ENCODE peak calls at places on chromosomes 12 and 14, in nine cellular contexts. N, M, U, Q, D, L, F, P and C are unnamed samples.

GRCh38 chr14:33307691-33308369 is 369.2 kb downstream of the NPAS3 start:
- DNase-seq in N (no peak), P (no peak), F (peak), U (no peak), Q (no peak), M (peak), L (no peak), D (peak), C (no peak)

GRCh38 chr12:70983692-70984091 is 63.2 kb upstream of the PTPRR start:
- DNase-seq in D (no peak), L (no peak), U (no peak), F (no peak), N (no peak), P (no peak), M (no peak), Q (no peak), C (no peak)

GRCh38 chr14:67982711-67983608 is 163.4 kb downstream of the RAD51B start:
- DNase-seq in N (no peak), U (no peak), M (no peak), L (no peak), Q (no peak), D (no peak), F (no peak), P (no peak), C (no peak)

GRCh38 chr12:56929780-56930179 is 4.4 kb downstream of the SDR9C7 start:
- DNase-seq in U (no peak), M (no peak), P (no peak), L (no peak), N (no peak), D (no peak), F (no peak), Q (no peak), C (no peak)

GRCh38 chr12:21607701-21608100 is 3.1 kb upstream of the GYS2 start:
- DNase-seq in Q (no peak), M (no peak), N (no peak), P (no peak), D (no peak), L (no peak), F (no peak), U (no peak), C (no peak)

GRCh38 chr12:7966558-7966957 is 30.6 kb upstream of the SLC2A3 start:
- DNase-seq in P (no peak), N (no peak), Q (no peak), U (no peak), M (no peak), L (no peak), D (no peak), F (no peak), C (no peak)

GRCh38 chr12:55885113-55885512 is 42.4 kb upstream of the MMP19 start:
- DNase-seq in L (no peak), Q (no peak), F (no peak), M (no peak), P (no peak), D (no peak), N (no peak), U (no peak), C (no peak)

GRCh38 chr12:95385246-95385645 is 88.7 kb upstream of the METAP2 start:
- DNase-seq in L (no peak), U (peak), M (peak), N (peak), P (no peak), F (peak), Q (no peak), D (peak), C (no peak)

GRCh38 chr14:55645148-55645547 is 65.1 kb downstream of the KTN1 start:
- DNase-seq in N (no peak), P (no peak), Q (no peak), D (no peak), L (no peak), U (no peak), F (no peak), M (no peak), C (no peak)

GRCh38 chr14:50603565-50603964 is 43.6 kb downstream of the ATL1 start:
- DNase-seq in N (no peak), U (no peak), P (no peak), Q (no peak), M (no peak), L (no peak), F (no peak), D (no peak), C (no peak)

GRCh38 chr14:50924236-50924635 is 20.0 kb downstream of the PYGL start:
- DNase-seq in M (no peak), F (no peak), L (no peak), N (no peak), D (no peak), Q (no peak), P (no peak), U (no peak), C (no peak)

GRCh38 chr12:117854339-117855012 is 114.3 kb downstream of the KSR2 start:
- DNase-seq in N (peak), L (no peak), P (no peak), Q (peak), F (no peak), M (no peak), U (no peak), D (peak), C (peak)

GRCh38 chr12:130916251-130916911 is 37.3 kb upstream of the ADGRD1 start:
- DNase-seq in D (peak), F (peak), P (no peak), N (no peak), M (peak), U (peak), Q (peak), L (no peak), C (peak)

GRCh38 chr14:37122288-37122687 is 50.1 kb downstream of the SLC25A21 start:
- DNase-seq in M (no peak), F (no peak), D (no peak), P (no peak), L (no peak), N (no peak), Q (no peak), U (no peak), C (no peak)

GRCh38 chr14:40240456-40240855 is 808.2 kb upstream of the FBXO33 start:
- DNase-seq in M (no peak), L (no peak), F (no peak), P (no peak), N (no peak), U (no peak), D (no peak), Q (no peak), C (no peak)

GRCh38 chr12:19970116-19970515 is 398.2 kb upstream of the PDE3A start:
- DNase-seq in U (no peak), M (no peak), Q (no peak), P (no peak), F (no peak), L (no peak), N (no peak), D (no peak), C (no peak)
- H3K27ac ChIP-seq in U (no peak), M (no peak), Q (no peak), P (no peak), F (no peak), L (no peak), N (no peak), D (no peak), C (no peak)

DNA sequence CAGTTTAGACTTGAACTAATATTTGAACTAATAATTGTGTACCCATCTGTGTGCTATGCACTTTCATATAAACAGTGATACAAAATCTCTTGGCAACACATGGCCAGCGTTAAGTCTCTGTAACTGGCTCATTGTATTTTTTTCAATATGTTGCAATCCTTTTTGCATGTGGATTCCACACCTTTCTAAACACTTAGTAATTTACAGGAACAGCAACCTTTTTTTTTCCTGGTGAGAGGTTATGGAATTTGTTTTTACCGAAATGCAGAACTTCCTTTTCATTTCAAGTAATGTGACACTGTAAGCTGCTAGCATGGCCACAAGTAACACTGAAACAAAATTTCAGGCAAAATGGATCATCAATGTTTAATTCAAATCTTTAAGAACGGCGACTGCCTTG is 45.4 kb upstream of the EPS8 start:
- DNase-seq in U (no peak), N (no peak), M (no peak), F (no peak), L (no peak), P (no peak), Q (no peak), D (no peak), C (no peak)
- TF ChIP-seq CTCF in U (no peak), N (no peak), M (no peak), F (no peak), L (no peak), P (no peak), Q (no peak), D (no peak), C (no peak)

DNA sequence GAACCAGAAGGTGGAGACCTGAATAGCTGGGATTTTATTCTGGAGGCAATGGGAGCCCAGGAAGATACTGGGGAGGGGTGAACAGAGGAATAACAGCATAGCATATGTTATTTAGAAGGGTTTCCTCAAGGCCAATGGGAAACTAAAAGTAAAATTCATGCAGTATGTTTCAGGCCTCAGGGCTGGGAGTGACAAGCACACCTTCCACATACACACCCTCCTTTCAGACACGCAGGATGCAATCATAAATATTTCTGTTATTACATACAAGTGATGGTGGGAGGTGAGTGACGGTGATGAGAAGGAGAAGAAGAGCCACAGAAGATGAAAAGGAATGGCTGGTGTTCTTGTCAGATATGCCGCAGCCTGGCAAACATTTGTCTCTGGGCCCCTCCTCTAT is 106.1 kb upstream of the FLRT2 start:
- DNase-seq in L (no peak), P (no peak), F (no peak), N (no peak), M (no peak), U (no peak), D (no peak), Q (no peak), C (no peak)
- H3K27ac ChIP-seq in L (no peak), P (no peak), F (no peak), N (no peak), M (no peak), U (no peak), D (no peak), Q (no peak), C (no peak)

GRCh38 chr14:83217492-83217891 is 1683.8 kb upstream of the SEL1L start:
- DNase-seq in U (no peak), L (no peak), F (no peak), N (no peak), P (peak), M (no peak), Q (no peak), D (no peak), C (no peak)
- TF ChIP-seq CTCF in U (no peak), L (no peak), F (no peak), N (no peak), P (no peak), M (no peak), Q (no peak), D (no peak), C (no peak)

DNA sequence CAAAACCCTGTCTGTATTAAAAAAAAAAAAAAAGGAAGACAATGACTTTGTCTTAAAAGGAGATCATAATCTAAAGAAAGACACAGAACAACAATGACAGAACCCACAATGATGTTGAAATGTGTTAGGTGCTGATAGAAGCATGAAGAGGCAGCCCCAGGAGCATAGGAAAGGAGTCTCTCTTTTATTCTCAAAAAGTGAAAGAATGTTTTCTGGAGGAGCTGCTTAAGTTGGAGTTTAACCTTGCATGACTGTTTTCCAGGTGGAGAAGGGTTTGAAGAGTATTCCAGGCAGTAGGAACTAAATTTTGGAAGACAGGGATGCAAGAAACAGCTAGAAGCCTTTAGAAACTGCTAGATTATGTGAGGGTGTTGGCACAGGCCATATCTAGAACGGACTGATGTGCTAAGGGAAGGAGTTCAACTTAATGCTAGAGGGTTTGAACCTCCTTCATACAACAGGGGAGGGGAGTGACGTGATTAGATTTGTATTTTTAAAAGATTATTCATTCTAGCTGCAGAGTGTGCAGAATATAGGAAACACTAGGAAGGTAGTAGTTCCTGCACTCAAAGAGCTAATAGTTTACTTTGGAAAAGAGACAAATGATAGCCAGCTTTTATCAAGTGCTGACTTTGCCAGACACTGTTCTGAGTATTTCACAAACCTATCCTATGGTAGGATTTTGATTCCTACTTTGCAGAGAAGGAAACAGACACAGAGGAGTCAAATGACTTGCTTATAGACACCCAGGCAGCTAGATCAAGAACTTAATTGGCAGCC is 4.6 kb upstream of the RPL6 start:
- DNase-seq in L (no peak), M (no peak), U (no peak), N (no peak), P (no peak), F (no peak), D (no peak), Q (no peak), C (no peak)
- H3K27ac ChIP-seq in L (no peak), M (no peak), U (no peak), N (no peak), P (no peak), F (no peak), D (no peak), Q (no peak), C (no peak)

DNA sequence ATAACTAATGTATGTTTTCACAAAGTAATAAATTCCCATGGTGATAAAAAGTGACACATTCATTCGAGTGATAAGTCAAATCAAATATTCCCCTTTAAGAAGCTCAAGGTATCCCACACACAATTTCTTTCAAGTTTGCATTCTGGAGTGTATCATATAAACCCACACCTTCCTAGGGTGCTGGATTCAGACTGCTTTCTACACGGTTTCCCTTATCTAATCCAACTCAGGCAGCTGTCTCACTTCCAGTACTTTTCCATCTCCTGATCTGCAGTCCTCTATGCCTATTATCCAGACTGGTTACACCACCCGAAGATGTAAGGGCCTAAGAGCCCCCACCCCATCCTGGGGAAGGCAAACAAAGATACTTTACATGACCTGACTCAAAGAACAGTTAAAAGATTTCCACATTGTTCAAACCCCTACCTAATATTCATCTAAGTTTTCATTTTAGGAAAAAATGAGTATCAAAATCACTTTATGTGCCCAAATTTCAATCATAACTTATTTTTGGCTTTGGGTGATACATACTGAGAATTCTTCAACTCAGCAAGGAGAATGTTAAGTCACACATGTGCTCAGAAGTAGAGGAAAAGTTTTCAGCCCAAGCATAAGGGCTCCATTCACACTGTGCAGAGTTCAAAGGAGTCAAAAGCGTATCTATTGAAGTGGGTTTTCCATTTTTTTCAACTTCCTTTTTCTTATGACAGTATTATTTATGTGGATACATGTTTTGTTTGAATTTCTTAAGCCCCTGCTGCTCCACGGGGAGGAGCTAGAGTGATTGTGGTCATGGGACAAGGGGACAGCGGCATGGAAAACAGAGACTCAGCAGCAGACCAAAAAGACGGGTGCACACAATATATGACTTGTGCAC is 41.8 kb downstream of the CORO1C start:
- DNase-seq in M (peak), Q (no peak), P (no peak), N (peak), F (no peak), U (peak), D (no peak), L (no peak), C (no peak)
- TF ChIP-seq CTCF in M (no peak), Q (no peak), P (no peak), N (peak), F (peak), U (no peak), D (peak), L (no peak), C (no peak)